ENCODE peak calls at places on chromosomes 6 and 20, in nine cellular contexts. C is NCI-H1694, E is colonic mucosa, J is NCI-H2029 treated with DMSO at 0.1 percent for 48 hours, V is RKO, M is left kidney, Z is HAP-1, A is AG10803, S is brain microvascular endothelial cell. B is an unnamed sample.

GRCh38 chr6:100719883-100720682 is 161.0 kb downstream of the ASCC3 start:
- DNase-seq in C (peak; percentile 3), E (no peak), J (peak; percentile 12), V (peak; percentile 60), M (peak; percentile 33), Z (peak; percentile 39), A (peak; percentile 48), S (no peak), B (peak; percentile 57)

GRCh38 chr20:62776692-62777527 is 19.4 kb upstream of the MRGBP start:
- DNase-seq in C (peak; percentile 42), E (peak; percentile 58), J (no peak), V (peak; percentile 90), M (peak; percentile 66), Z (peak; percentile 42), A (no peak), S (no peak), B (no peak)

GRCh38 chr6:29710281-29710941 is 12.8 kb upstream of the HLA-F start:
- DNase-seq in C (no peak), E (no peak), J (no peak), V (no peak), M (no peak), Z (no peak), A (no peak), S (no peak), B (no peak)

GRCh38 chr20:53263554-53264438 is 291.6 kb downstream of the TSHZ2 start:
- DNase-seq in C (no peak), E (no peak), J (no peak), V (no peak), M (no peak), Z (no peak), A (no peak), S (no peak), B (no peak)

GRCh38 chr20:41734506-41734945 is 116.3 kb upstream of the CHD6 start:
- DNase-seq in C (peak; percentile 16), E (peak; percentile 48), J (peak; percentile 34), V (peak; percentile 74), M (peak; percentile 73), Z (peak; percentile 52), A (peak; percentile 35), S (peak; percentile 43), B (peak; percentile 50)

GRCh38 chr6:42200035-42200434 is 5.3 kb upstream of the GUCA1B start:
- DNase-seq in C (no peak), E (peak; percentile 34), J (peak; percentile 45), V (no peak), M (no peak), Z (no peak), A (peak; percentile 97), S (peak; percentile 80), B (peak; percentile 97)

GRCh38 chr20:51360451-51361230 is 181.9 kb downstream of the NFATC2 start:
- DNase-seq in C (no peak), E (no peak), J (no peak), V (peak; percentile 84), M (no peak), Z (no peak), A (peak; percentile 98), S (peak; percentile 99), B (peak; percentile 92)

GRCh38 chr6:33621396-33622388 is 570 bp downstream of the ITPR3 start:
- DNase-seq in C (no peak), E (peak; percentile 68), J (peak; percentile 65), V (peak; percentile 61), M (peak; percentile 73), Z (peak; percentile 59), A (peak; percentile 39), S (no peak), B (peak; percentile 53)

GRCh38 chr20:61389077-61389476 is 137.0 kb downstream of the CDH4 start:
- DNase-seq in C (no peak), E (no peak), J (no peak), V (no peak), M (no peak), Z (no peak), A (no peak), S (no peak), B (no peak)

GRCh38 chr6:43635387-43636311 is at the start of gene MAD2L1BP:
- DNase-seq in C (peak; percentile 79), E (peak; percentile 95), J (peak; percentile 47), V (peak; percentile 85), M (peak; percentile 95), Z (peak; percentile 82), A (peak; percentile 64), S (peak; percentile 49), B (peak; percentile 60)

GRCh38 chr6:15131234-15132195 is 114.4 kb upstream of the JARID2 start:
- DNase-seq in C (peak; percentile 97), E (no peak), J (no peak), V (no peak), M (peak; percentile 91), Z (no peak), A (peak; percentile 40), S (no peak), B (no peak)

GRCh38 chr20:52035498-52035897 is 156.1 kb downstream of the ZFP64 start:
- DNase-seq in C (no peak), E (no peak), J (no peak), V (no peak), M (peak; percentile 64), Z (no peak), A (no peak), S (no peak), B (no peak)

GRCh38 chr6:12312736-12313135 is 22.6 kb downstream of the EDN1 start:
- DNase-seq in C (no peak), E (no peak), J (no peak), V (no peak), M (no peak), Z (no peak), A (peak; percentile 96), S (no peak), B (peak; percentile 37)

GRCh38 chr20:49700411-49701185 is 13.1 kb downstream of the B4GALT5 start:
- DNase-seq in C (no peak), E (no peak), J (no peak), V (peak; percentile 89), M (no peak), Z (no peak), A (peak; percentile 88), S (peak; percentile 75), B (peak; percentile 85)

GRCh38 chr20:58647814-58648501 is 3.1 kb upstream of the STX16 start:
- DNase-seq in C (no peak), E (no peak), J (no peak), V (no peak), M (peak; percentile 49), Z (no peak), A (peak; percentile 81), S (no peak), B (peak; percentile 92)

GRCh38 chr6:125273965-125274364 is 27.8 kb downstream of the HDDC2 start:
- DNase-seq in C (no peak), E (peak; percentile 37), J (no peak), V (peak; percentile 20), M (no peak), Z (no peak), A (no peak), S (peak; percentile 45), B (peak; percentile 51)